ENCODE peak calls at places on chromosomes 4 and X, in four cellular contexts. X, N, J and Y are unnamed samples. For H3K36me3, the result is how much of the 10 kb centered on the place peaks cover.

GRCh38 chrX:21926116-21926515 is 14.4 kb upstream of the SMS start:
- DNase-seq in X (no peak), N (no peak), J (no peak), Y (no peak)

GRCh38 chrX:54182864-54183613 is at the start of gene FAM120C:
- DNase-seq in X (peak), N (peak), J (peak), Y (no peak)

GRCh38 chrX:19122641-19123009 is 357 bp upstream of the ADGRG2 start:
- DNase-seq in X (no peak), N (no peak), J (no peak), Y (no peak)

GRCh38 chr4:158203929-158204328 is 6.4 kb upstream of the TMEM144 start:
- DNase-seq in X (no peak), N (no peak), J (no peak), Y (no peak)

GRCh38 chr4:37892641-37893040 is 1.8 kb downstream of the TBC1D1 start:
- DNase-seq in X (no peak), N (no peak), J (no peak), Y (no peak)

GRCh38 chr4:3716876-3717235 is 49.3 kb upstream of the ADRA2C start:
- DNase-seq in X (no peak), N (no peak), J (no peak), Y (no peak)

GRCh38 chrX:6678313-6678712 is 143.4 kb upstream of the VCX3A start:
- DNase-seq in X (no peak), N (no peak), J (no peak), Y (no peak)

GRCh38 chr4:13905543-13905942 is 278.0 kb upstream of the BOD1L1 start:
- DNase-seq in X (no peak), N (no peak), J (no peak), Y (no peak)

GRCh38 chr4:44522761-44523445 is 74.3 kb upstream of the KCTD8 start:
- DNase-seq in X (no peak), N (no peak), J (no peak), Y (no peak)

GRCh38 chrX:135295238-135295943 is 13.9 kb upstream of the ETDC start:
- DNase-seq in X (no peak), N (no peak), J (no peak), Y (no peak)

GRCh38 chr4:141350122-141350904 is 129.6 kb downstream of the ZNF330 start:
- DNase-seq in X (no peak), N (no peak), J (no peak), Y (no peak)

DNA sequence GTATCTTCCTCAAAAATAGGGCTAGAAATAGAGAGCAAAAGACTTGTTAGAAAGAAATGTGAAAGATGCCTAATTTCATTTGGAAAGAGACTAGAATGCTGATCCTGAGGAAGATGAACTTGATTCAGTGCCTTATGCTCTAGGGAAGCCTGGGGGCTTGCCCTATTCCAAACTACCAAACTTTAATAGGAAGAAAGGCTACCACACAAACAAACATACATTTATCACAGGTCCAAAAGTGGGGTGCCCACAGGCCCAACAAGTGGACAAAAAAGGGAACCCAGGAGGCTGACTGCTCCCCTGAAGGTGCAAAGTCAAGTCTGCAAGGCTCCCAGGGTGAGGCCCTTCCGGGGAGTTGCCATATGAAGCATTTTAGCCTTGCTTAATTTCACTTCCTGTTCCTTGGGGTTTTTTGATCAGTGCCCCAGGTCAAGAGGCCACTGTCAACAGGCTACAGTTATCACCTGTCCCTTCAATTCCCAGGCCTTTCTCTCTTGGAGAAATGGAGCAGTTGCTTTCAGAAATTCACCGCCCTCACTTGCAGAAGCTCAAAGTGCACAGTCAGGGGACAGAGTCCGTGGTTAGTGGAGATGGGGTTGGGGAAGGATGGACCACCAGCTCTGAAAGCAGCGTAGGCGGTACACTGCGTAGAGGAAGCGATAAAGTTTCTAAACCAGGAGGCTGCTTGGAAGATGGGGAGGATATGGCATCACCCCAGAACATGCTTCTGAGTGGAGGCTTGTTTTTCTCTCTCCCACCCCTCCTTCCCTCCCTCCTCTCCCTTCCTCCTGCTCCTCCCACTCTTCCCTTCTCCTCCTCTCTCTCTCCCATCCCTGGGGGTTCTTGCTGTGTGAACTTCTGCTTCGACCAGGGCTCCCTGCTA is 36.4 kb downstream of the TMEM154 start:
- DNase-seq in X (no peak), N (no peak), J (no peak), Y (no peak)
- H3K4me3 ChIP-seq in X (no peak), N (no peak), J (no peak), Y (no peak)

DNA sequence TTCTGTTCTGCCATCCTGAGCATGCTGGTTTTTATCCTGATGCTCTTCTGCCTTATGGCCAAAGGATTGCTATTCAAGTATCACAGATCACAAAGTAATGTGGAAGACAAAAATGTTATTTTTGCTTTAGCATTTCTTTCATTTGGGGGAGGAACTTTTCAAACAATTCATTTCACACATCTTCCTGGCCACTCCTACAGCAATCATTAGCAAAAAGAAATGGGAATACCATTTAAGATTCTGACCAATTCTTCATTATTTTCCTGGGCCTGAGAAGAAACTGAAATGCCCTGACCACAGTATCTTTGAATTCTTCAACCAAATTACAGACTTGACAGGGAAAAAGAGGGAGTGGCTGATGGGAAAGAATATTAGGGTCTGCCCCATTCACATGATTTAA is 38.0 kb upstream of the GRID2 start:
- DNase-seq in X (no peak), N (no peak), J (no peak), Y (no peak)
- TF ChIP-seq TCF7L2 in X (no peak), N (no peak), J (no peak), Y (no peak)

DNA sequence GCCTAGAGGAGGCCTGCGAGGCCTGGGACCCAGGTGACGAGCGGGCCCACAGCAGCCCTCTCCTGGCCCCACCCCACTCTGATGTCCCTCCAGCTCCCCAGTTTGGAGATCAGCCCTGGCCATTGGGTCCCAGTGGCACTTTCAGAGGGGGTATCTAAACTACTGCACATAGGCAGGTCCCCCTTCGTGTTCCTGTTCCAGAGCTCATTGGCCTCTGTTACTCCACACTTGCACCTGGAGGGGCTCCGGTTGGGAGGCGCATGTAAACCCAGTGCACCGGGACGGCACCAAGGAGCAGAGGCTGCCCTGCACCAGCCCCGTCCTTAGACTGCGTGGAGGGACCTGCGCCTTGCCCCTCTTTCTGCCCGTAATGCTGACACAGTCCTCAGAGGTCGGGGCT is 34.3 kb downstream of the TRMT44 start:
- DNase-seq in X (no peak), N (no peak), J (no peak), Y (no peak)
- H3K36me3 ChIP-seq in X (under half), N (under half), J (under half), Y (under half)

DNA sequence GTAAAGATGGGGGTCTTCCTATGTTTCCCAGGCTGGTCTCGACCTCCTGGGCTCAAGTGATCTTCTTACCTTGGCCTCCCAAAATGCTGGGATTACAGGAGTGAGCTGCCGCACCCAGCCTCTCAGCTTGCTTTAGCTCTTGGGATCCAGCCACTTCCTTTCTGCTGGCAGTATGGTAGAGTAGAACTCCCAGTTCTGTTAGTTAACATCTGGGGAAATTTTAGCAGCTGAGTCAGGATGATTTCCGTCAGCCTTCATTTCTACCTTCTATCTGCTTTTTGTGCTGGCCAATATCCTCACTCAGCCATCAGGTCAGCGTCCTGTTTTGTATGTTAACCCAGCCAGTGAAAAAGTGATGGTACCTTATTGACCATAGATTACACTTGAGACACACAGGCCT is 59.3 kb upstream of the GPC4 start:
- DNase-seq in X (no peak), N (no peak), J (no peak), Y (no peak)
- H3K4me3 ChIP-seq in X (no peak), N (no peak), J (no peak), Y (no peak)

DNA sequence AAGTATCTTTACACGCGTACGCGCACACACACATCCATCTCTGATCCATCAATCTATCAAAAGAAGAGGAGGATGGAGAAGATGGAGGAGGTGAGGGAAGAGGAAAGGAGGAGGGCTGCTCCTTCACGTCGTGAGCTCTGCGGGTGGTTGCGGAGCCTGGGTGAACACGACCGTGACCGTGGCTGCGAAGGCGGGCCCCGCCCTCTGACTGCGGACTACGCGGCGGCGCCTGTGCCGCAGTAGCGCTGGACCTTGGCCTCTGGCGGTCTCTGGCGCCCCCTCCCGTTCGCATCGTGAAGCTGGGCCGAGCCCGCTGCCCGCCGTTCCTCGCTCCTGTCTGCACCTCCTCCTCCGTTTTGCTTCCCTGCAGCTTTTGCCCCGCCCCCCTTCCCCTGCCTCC is 37.7 kb upstream of the ARAF start:
- DNase-seq in X (peak), N (peak), J (peak), Y (no peak)
- TF ChIP-seq TCF7L2 in X (no peak), N (no peak), J (peak), Y (no peak)

DNA sequence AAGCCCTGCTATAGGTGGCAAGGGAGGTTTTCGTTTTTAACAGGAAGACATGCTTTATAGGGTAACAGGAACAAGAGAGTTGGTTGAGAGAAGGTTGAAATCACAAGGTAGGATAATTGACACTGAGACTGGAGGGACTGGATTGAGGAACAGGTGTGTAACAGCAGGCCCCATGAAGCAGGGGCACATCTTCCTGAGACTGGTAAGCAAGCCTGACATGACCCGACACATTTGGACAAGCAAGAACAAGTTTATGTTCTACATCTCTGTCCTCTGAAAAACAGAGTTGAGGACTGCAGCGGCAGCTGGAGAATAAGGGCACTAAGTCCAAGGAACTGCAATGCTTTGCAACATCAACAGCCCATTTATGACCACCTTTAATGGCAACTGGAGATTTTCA is 5.2 kb downstream of the RPS4X start:
- DNase-seq in X (no peak), N (no peak), J (no peak), Y (no peak)
- H3K36me3 ChIP-seq in X (half or more), N (under half), J (half or more), Y (under half)

GRCh38 chr4:168587326-168588125 is 90.7 kb downstream of the PALLD start:
- DNase-seq in X (no peak), N (no peak), J (peak), Y (no peak)
- H3K4me3 ChIP-seq in X (no peak), N (no peak), J (no peak), Y (no peak)

GRCh38 chrX:85052636-85053343 is 49.1 kb downstream of the APOOL start:
- DNase-seq in X (no peak), N (no peak), J (peak), Y (peak)
- TF ChIP-seq TCF7L2 in X (no peak), N (no peak), J (no peak), Y (no peak)